ENCODE peak calls at places on chromosomes 4 and X, in ten cellular contexts. G is suprapubic skin, X is left ventricle myocardium inferior, O is neural crest cell, P is transverse colon, M is heart right ventricle, T is AG09319, K is lower lobe of right lung, L is cardiac muscle cell, Q is tibial nerve. R is an unnamed sample.

GRCh38 chrX:109797311-109797975 is 64.4 kb upstream of the ACSL4 start:
- DNase-seq in G (no peak), X (no peak), O (no peak), P (no peak), M (no peak), T (no peak), K (no peak), L (no peak), Q (no peak), R (peak)

GRCh38 chr4:185394568-185395254 is 1.0 kb downstream of the LRP2BP start:
- DNase-seq in G (no peak), X (no peak), O (no peak), P (no peak), M (no peak), T (no peak), K (no peak), L (no peak), Q (no peak), R (no peak)

GRCh38 chrX:17692709-17693346 is 44.5 kb upstream of the SCML1 start:
- DNase-seq in G (no peak), X (no peak), O (no peak), P (no peak), M (peak), T (peak), K (no peak), L (peak), Q (no peak), R (peak)

GRCh38 chrX:830532-830931 is 199.9 kb downstream of the SHOX start:
- DNase-seq in G (no peak), X (no peak), O (no peak), P (no peak), M (no peak), T (no peak), K (no peak), L (no peak), Q (no peak), R (no peak)

GRCh38 chr4:175419120-175419774 is 392.8 kb downstream of the GPM6A start:
- DNase-seq in G (no peak), X (no peak), O (no peak), P (no peak), M (no peak), T (peak), K (no peak), L (no peak), Q (no peak), R (peak)

GRCh38 chr4:48074657-48075056 is 58.1 kb downstream of the NIPAL1 start:
- DNase-seq in G (no peak), X (no peak), O (no peak), P (no peak), M (no peak), T (no peak), K (no peak), L (no peak), Q (no peak), R (no peak)

GRCh38 chr4:80266267-80266901 is at the start of gene FGF5:
- DNase-seq in G (peak), X (peak), O (peak), P (peak), M (peak), T (peak), K (peak), L (peak), Q (peak), R (peak)

GRCh38 chrX:135974279-135974856 is 580 bp upstream of the MMGT1 start:
- DNase-seq in G (peak), X (peak), O (peak), P (peak), M (peak), T (peak), K (peak), L (peak), Q (peak), R (peak)

GRCh38 chr4:10893417-10893816 is 208.8 kb upstream of the CLNK start:
- DNase-seq in G (no peak), X (no peak), O (no peak), P (no peak), M (no peak), T (no peak), K (no peak), L (peak), Q (no peak), R (peak)

GRCh38 chr4:176872461-176872860 is 79.7 kb upstream of the VEGFC start:
- DNase-seq in G (no peak), X (no peak), O (no peak), P (no peak), M (no peak), T (no peak), K (no peak), L (no peak), Q (no peak), R (no peak)

GRCh38 chr4:168643796-168644159 is 146.9 kb downstream of the PALLD start:
- DNase-seq in G (no peak), X (no peak), O (no peak), P (no peak), M (no peak), T (no peak), K (no peak), L (no peak), Q (no peak), R (no peak)

GRCh38 chr4:114180481-114180880 is 201.0 kb upstream of the ARSJ start:
- DNase-seq in G (no peak), X (peak), O (peak), P (no peak), M (peak), T (peak), K (no peak), L (peak), Q (peak), R (peak)

GRCh38 chrX:44036336-44036735 is 63.1 kb upstream of the NDP start:
- DNase-seq in G (no peak), X (no peak), O (no peak), P (no peak), M (no peak), T (peak), K (no peak), L (no peak), Q (no peak), R (peak)

GRCh38 chrX:96394566-96394965 is 290.1 kb upstream of the DIAPH2 start:
- DNase-seq in G (no peak), X (no peak), O (no peak), P (no peak), M (no peak), T (no peak), K (no peak), L (no peak), Q (no peak), R (no peak)

GRCh38 chr4:4430492-4431195 is 43.7 kb downstream of the NSG1 start:
- DNase-seq in G (no peak), X (no peak), O (peak), P (no peak), M (no peak), T (peak), K (no peak), L (peak), Q (no peak), R (peak)

GRCh38 chr4:177214935-177215334 is 94.7 kb upstream of the NEIL3 start:
- DNase-seq in G (no peak), X (no peak), O (no peak), P (no peak), M (no peak), T (no peak), K (no peak), L (no peak), Q (no peak), R (no peak)

GRCh38 chr4:125828316-125828715 is 513.6 kb downstream of the FAT4 start:
- DNase-seq in G (no peak), X (no peak), O (no peak), P (no peak), M (no peak), T (no peak), K (no peak), L (no peak), Q (no peak), R (no peak)

GRCh38 chr4:144989306-144989705 is 108.7 kb downstream of the ANAPC10 start:
- DNase-seq in G (no peak), X (no peak), O (no peak), P (no peak), M (no peak), T (no peak), K (no peak), L (no peak), Q (no peak), R (no peak)

GRCh38 chr4:108107729-108108382 is 60.9 kb downstream of the LEF1 start:
- DNase-seq in G (no peak), X (no peak), O (no peak), P (no peak), M (no peak), T (no peak), K (no peak), L (no peak), Q (no peak), R (no peak)

GRCh38 chrX:34810364-34810763 is 132.2 kb upstream of the FAM47B start:
- DNase-seq in G (no peak), X (no peak), O (no peak), P (no peak), M (no peak), T (no peak), K (no peak), L (no peak), Q (no peak), R (peak)

GRCh38 chrX:130801901-130802300 is 101.1 kb downstream of the ENOX2 start:
- DNase-seq in G (no peak), X (no peak), O (no peak), P (no peak), M (no peak), T (no peak), K (no peak), L (no peak), Q (no peak), R (no peak)

GRCh38 chr4:98778206-98778605 is 119.8 kb upstream of the TSPAN5 start:
- DNase-seq in G (no peak), X (no peak), O (no peak), P (no peak), M (no peak), T (peak), K (no peak), L (no peak), Q (no peak), R (peak)

GRCh38 chr4:8120518-8120917 is 38.1 kb downstream of the ABLIM2 start:
- DNase-seq in G (no peak), X (no peak), O (no peak), P (no peak), M (no peak), T (no peak), K (no peak), L (no peak), Q (no peak), R (no peak)

GRCh38 chr4:160299177-160299576 is 1196.3 kb downstream of the RAPGEF2 start:
- DNase-seq in G (no peak), X (no peak), O (no peak), P (no peak), M (no peak), T (no peak), K (no peak), L (no peak), Q (no peak), R (no peak)

GRCh38 chr4:188107931-188108843 is 1.2 kb downstream of the TRIML2 start:
- DNase-seq in G (no peak), X (no peak), O (no peak), P (no peak), M (no peak), T (no peak), K (no peak), L (no peak), Q (no peak), R (peak)

DNA sequence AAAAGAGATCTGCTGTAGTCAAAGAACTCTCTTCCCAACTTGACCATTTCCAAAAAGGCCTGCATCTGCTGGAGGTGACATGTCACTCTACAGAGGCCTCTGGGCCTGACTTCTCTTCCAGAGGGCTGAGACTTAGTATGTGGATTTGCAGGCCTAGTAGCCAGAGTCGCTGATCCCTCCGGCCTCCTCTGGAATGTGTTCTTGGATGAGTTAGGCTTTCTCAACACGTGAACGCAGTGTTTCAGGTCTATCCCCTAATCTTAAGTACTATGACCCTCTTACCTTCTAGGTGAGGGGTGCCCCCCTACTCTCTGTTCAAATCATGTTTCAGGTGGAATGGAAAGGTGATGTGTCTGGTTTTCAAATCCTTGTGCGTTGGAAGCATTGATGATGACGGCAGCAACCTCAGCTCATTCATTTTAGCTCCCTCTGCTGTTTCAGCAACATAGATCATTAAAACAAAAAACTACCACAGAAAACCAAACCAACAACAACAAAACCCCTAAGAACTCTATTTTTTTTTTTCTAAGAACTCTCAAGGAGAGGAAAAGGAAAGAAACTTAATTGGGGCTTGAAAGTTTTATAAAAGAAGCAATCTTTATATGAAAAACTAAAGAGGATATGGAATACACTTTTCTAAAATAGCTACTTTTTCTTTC is 56.4 kb downstream of the RWDD4 start:
- DNase-seq in G (no peak), X (no peak), O (no peak), P (no peak), M (no peak), T (no peak), K (no peak), L (no peak), Q (no peak), R (peak)
- TF ChIP-seq CTCF in G (no peak), X (peak), O (peak), P (peak), M (peak), T (peak), K (peak), L (peak), Q (no peak), R (peak)

GRCh38 chr4:118967393-118967792 is 78.7 kb downstream of the SYNPO2 start:
- DNase-seq in G (no peak), X (no peak), O (no peak), P (no peak), M (no peak), T (peak), K (no peak), L (no peak), Q (peak), R (peak)

GRCh38 chr4:118968813-118969212 is 80.2 kb downstream of the SYNPO2 start:
- DNase-seq in G (no peak), X (no peak), O (no peak), P (no peak), M (no peak), T (no peak), K (no peak), L (no peak), Q (no peak), R (no peak)

GRCh38 chr4:118969359-118969758 is 80.7 kb downstream of the SYNPO2 start:
- DNase-seq in G (no peak), X (peak), O (no peak), P (peak), M (peak), T (peak), K (no peak), L (peak), Q (peak), R (peak)

GRCh38 chr4:118964891-118965411 is 76.3 kb downstream of the SYNPO2 start:
- DNase-seq in G (no peak), X (no peak), O (no peak), P (no peak), M (no peak), T (no peak), K (no peak), L (no peak), Q (no peak), R (no peak)

DNA sequence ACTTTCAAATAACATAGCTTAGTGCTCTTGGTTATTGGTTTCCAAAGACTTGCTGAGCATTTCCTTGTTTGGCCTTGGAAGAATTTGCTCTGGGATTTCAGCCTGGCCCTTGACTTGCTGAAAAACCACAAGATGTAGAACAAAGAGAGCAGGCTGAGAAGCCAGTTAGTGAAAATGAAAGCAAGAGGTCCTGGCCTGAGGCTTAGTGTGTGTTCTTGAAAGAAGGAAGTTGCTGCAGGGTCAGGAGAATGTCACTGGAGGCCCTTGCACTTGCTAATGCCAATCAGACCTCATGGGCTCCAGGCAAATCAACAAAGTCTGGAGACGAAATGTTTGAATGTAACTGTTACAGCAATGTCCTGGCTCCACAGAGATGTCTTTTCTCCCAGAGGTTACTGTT is 79.4 kb downstream of the SYNPO2 start:
- DNase-seq in G (no peak), X (no peak), O (no peak), P (peak), M (peak), T (peak), K (peak), L (peak), Q (peak), R (peak)
- TF ChIP-seq CTCF in G (no peak), X (no peak), O (no peak), P (no peak), M (no peak), T (no peak), K (no peak), L (no peak), Q (no peak), R (no peak)

GRCh38 chrX:79154612-79155358 is 10.3 kb downstream of the GPR174 start:
- DNase-seq in G (no peak), X (no peak), O (no peak), P (no peak), M (no peak), T (no peak), K (no peak), L (no peak), Q (no peak), R (no peak)
- TF ChIP-seq CTCF in G (no peak), X (no peak), O (no peak), P (no peak), M (no peak), T (no peak), K (no peak), L (no peak), Q (no peak), R (no peak)

GRCh38 chr4:87505862-87506261 is 23.3 kb downstream of the SPARCL1 start:
- DNase-seq in G (no peak), X (no peak), O (no peak), P (no peak), M (no peak), T (no peak), K (no peak), L (no peak), Q (no peak), R (no peak)
- TF ChIP-seq CTCF in G (no peak), X (no peak), O (no peak), P (no peak), M (no peak), T (no peak), K (no peak), L (peak), Q (no peak), R (no peak)

GRCh38 chrX:48475295-48475694 is 704 bp upstream of the FTSJ1 start:
- DNase-seq in G (no peak), X (no peak), O (no peak), P (no peak), M (no peak), T (no peak), K (no peak), L (no peak), Q (no peak), R (no peak)

GRCh38 chrX:48474581-48474980 is 1.4 kb upstream of the FTSJ1 start:
- DNase-seq in G (no peak), X (no peak), O (no peak), P (no peak), M (no peak), T (no peak), K (no peak), L (no peak), Q (no peak), R (no peak)

GRCh38 chrX:48473718-48473990 is 2.3 kb upstream of the FTSJ1 start:
- DNase-seq in G (no peak), X (no peak), O (no peak), P (no peak), M (no peak), T (no peak), K (no peak), L (no peak), Q (no peak), R (no peak)

GRCh38 chrX:48472851-48473717 is 2.9 kb upstream of the FTSJ1 start:
- DNase-seq in G (no peak), X (no peak), O (no peak), P (no peak), M (no peak), T (no peak), K (no peak), L (peak), Q (no peak), R (no peak)

GRCh38 chrX:48474127-48474526 is 1.9 kb upstream of the FTSJ1 start:
- DNase-seq in G (no peak), X (no peak), O (no peak), P (no peak), M (no peak), T (no peak), K (no peak), L (no peak), Q (no peak), R (no peak)
- TF ChIP-seq CTCF in G (no peak), X (no peak), O (peak), P (no peak), M (no peak), T (peak), K (no peak), L (peak), Q (no peak), R (peak)

GRCh38 chr4:174222266-174222872 is 61.1 kb downstream of the FBXO8 start:
- DNase-seq in G (no peak), X (no peak), O (no peak), P (no peak), M (no peak), T (no peak), K (no peak), L (peak), Q (no peak), R (peak)
- TF ChIP-seq CTCF in G (peak), X (peak), O (peak), P (peak), M (peak), T (peak), K (peak), L (peak), Q (peak), R (peak)

GRCh38 chr4:112431158-112431557 is 84.8 kb downstream of the NEUROG2 start:
- DNase-seq in G (no peak), X (no peak), O (no peak), P (no peak), M (no peak), T (no peak), K (no peak), L (peak), Q (no peak), R (no peak)
- TF ChIP-seq CTCF in G (no peak), X (no peak), O (no peak), P (no peak), M (no peak), T (no peak), K (no peak), L (no peak), Q (no peak), R (no peak)

DNA sequence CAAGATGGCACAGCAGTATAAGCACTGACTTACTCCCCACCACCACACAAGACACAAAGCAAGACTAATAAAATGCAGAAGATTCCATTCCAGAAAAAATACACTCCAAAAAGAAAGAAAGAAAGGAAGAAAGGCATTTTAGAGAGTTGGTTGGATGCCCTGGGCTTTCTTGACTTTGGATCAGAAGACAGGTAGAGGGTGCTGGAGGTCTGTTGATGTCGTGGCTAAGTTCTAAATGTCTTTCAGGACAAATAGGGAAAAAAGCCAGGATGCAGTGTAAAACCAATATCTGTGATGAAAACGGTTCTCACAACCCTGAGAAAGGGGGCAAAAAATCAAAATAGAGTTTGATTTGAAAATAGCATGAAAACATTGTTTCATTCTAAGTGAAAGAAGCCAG is 555.2 kb upstream of the PRKX start:
- DNase-seq in G (no peak), X (no peak), O (no peak), P (no peak), M (no peak), T (no peak), K (no peak), L (no peak), Q (no peak), R (no peak)
- TF ChIP-seq CTCF in G (no peak), X (no peak), O (no peak), P (no peak), M (no peak), T (no peak), K (no peak), L (no peak), Q (no peak), R (no peak)

GRCh38 chr4:92551616-92552015 is 247.8 kb downstream of the GRID2 start:
- DNase-seq in G (no peak), X (no peak), O (no peak), P (no peak), M (no peak), T (no peak), K (no peak), L (peak), Q (no peak), R (no peak)
- TF ChIP-seq CTCF in G (no peak), X (no peak), O (no peak), P (no peak), M (no peak), T (no peak), K (no peak), L (no peak), Q (no peak), R (no peak)

DNA sequence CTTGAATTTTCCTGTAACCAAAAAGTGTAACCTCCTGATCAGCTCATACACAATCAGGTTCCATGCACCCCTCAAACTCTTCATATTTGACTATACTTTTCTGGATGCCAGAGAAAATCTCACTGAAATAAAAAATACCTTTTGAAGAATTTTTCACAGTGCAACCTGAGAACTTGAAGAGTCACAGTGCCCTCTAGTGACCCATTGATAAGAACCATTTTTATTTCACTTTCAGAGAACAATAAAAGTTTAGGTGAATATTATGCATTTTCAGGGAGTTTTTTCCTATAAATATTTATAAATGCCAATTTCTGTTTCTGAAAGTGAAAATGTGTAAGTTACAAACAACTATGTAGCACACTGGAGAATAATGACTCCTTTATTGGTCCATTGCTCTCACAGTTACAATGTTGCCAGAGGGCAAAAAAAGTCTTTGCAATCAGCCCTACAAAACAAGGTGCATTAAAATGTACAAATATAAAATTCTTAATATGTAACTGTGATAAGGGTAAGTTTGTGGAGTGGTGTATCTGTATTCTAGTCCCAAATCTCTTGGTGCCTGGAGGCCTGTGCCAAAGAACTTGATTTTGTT is 153.6 kb upstream of the INTU start:
- DNase-seq in G (no peak), X (no peak), O (peak), P (no peak), M (no peak), T (peak), K (no peak), L (peak), Q (no peak), R (peak)
- TF ChIP-seq CTCF in G (peak), X (peak), O (peak), P (peak), M (peak), T (peak), K (peak), L (peak), Q (peak), R (peak)